ENCODE peak calls at places on chromosome X, in ten cellular contexts. Q, J, O, V, T, X, S, H, F and B are unnamed samples.

GRCh38 chrX:110863883-110864282 is 68.3 kb upstream of the CHRDL1 start:
- DNase-seq in Q (no peak), S (no peak), T (no peak), F (no peak), X (no peak), V (no peak), H (no peak), O (no peak), J (no peak), B (no peak)

GRCh38 chrX:14509325-14510057 is 19.8 kb upstream of the GLRA2 start:
- DNase-seq in Q (no peak), V (no peak), S (no peak), J (no peak), H (no peak), O (no peak), F (no peak), X (no peak), T (no peak), B (no peak)

GRCh38 chrX:56764975-56765791 is 36.1 kb downstream of the NBDY start:
- DNase-seq in X (peak), S (no peak), H (no peak), J (no peak), F (no peak), O (no peak), V (no peak), T (peak), Q (no peak), B (peak)

GRCh38 chrX:112734250-112734649 is 54.5 kb upstream of the LHFPL1 start:
- DNase-seq in T (no peak), V (no peak), F (no peak), J (no peak), O (no peak), Q (no peak), S (no peak), H (no peak), X (no peak), B (no peak)

GRCh38 chrX:101370888-101371504 is 15.0 kb downstream of the BTK start:
- DNase-seq in T (no peak), Q (no peak), H (no peak), X (no peak), F (no peak), J (no peak), V (no peak), O (no peak), S (no peak), B (no peak)

GRCh38 chrX:43703211-43703791 is 47.2 kb downstream of the MAOA start:
- DNase-seq in X (no peak), S (no peak), F (no peak), O (peak), J (no peak), T (no peak), Q (no peak), V (no peak), H (peak), B (no peak)

GRCh38 chrX:37627602-37628001 is 56.1 kb downstream of the LANCL3 start:
- DNase-seq in F (no peak), X (no peak), T (no peak), S (no peak), V (no peak), O (peak), J (no peak), Q (peak), H (peak), B (no peak)

GRCh38 chrX:2664497-2664896 is 26.6 kb upstream of the CD99 start:
- DNase-seq in T (no peak), S (peak), H (no peak), X (no peak), J (no peak), O (no peak), F (no peak), V (peak), Q (no peak), B (no peak)

GRCh38 chrX:49767231-49767630 is 61.9 kb upstream of the PAGE4 start:
- DNase-seq in Q (no peak), T (no peak), S (no peak), V (no peak), X (no peak), J (no peak), H (no peak), O (no peak), F (no peak), B (no peak)

GRCh38 chrX:115679460-115679859 is 118.5 kb downstream of the PLS3 start:
- DNase-seq in H (peak), Q (no peak), T (no peak), F (peak), V (no peak), X (no peak), S (no peak), O (peak), J (no peak), B (peak)

GRCh38 chrX:137545711-137546651 is 19.9 kb upstream of the ZIC3 start:
- DNase-seq in H (no peak), S (no peak), X (no peak), F (no peak), Q (no peak), V (no peak), O (no peak), J (no peak), T (no peak), B (peak)

GRCh38 chrX:44996282-44996681 is 123.3 kb downstream of the KDM6A start:
- DNase-seq in F (no peak), V (no peak), Q (no peak), H (no peak), X (no peak), S (no peak), T (no peak), O (no peak), J (no peak), B (no peak)

GRCh38 chrX:20159811-20160385 is 18.3 kb upstream of the EIF1AX start:
- DNase-seq in T (no peak), J (no peak), V (no peak), Q (no peak), H (no peak), X (no peak), S (no peak), F (peak), O (peak), B (no peak)

GRCh38 chrX:118770133-118770760 is 42.8 kb downstream of the IL13RA1 start:
- DNase-seq in S (no peak), J (no peak), T (no peak), F (no peak), V (no peak), X (no peak), O (no peak), Q (no peak), H (no peak), B (no peak)

GRCh38 chrX:19556202-19556601 is 40.9 kb upstream of the MAP3K15 start:
- DNase-seq in S (no peak), F (no peak), V (no peak), T (no peak), J (no peak), H (no peak), O (no peak), X (no peak), Q (no peak), B (no peak)

GRCh38 chrX:25156323-25156722 is 140.6 kb upstream of the ARX start:
- DNase-seq in S (no peak), T (no peak), J (no peak), F (no peak), Q (no peak), X (no peak), O (no peak), V (no peak), H (peak), B (no peak)

GRCh38 chrX:129249563-129249962 is 273.7 kb downstream of the SMARCA1 start:
- DNase-seq in F (no peak), J (no peak), X (no peak), H (no peak), S (no peak), Q (no peak), O (no peak), V (no peak), T (no peak), B (no peak)

GRCh38 chrX:67524428-67524827 is 19.4 kb upstream of the AR start:
- DNase-seq in T (no peak), X (no peak), V (no peak), H (no peak), S (no peak), F (no peak), O (no peak), J (no peak), Q (no peak), B (no peak)

GRCh38 chrX:27599928-27600327 is 9.8 kb downstream of the DCAF8L2 start:
- DNase-seq in O (peak), T (no peak), F (no peak), J (no peak), S (no peak), Q (no peak), H (peak), V (no peak), X (no peak), B (no peak)

GRCh38 chrX:1181131-1181530 is 31.3 kb downstream of the CRLF2 start:
- DNase-seq in J (no peak), V (no peak), Q (no peak), S (no peak), T (peak), F (no peak), H (no peak), O (no peak), X (no peak), B (no peak)

GRCh38 chrX:55056820-55057690 is 17.8 kb upstream of the PAGE2B start:
- DNase-seq in Q (no peak), O (peak), H (peak), T (no peak), S (no peak), J (no peak), V (no peak), X (no peak), F (no peak), B (no peak)

GRCh38 chrX:71217298-71217697 is 5.7 kb upstream of the GJB1 start:
- DNase-seq in Q (peak), S (no peak), O (no peak), F (no peak), H (no peak), J (no peak), X (no peak), V (no peak), T (no peak), B (no peak)

GRCh38 chrX:37746268-37746931 is 33.5 kb upstream of the CYBB start:
- DNase-seq in T (no peak), F (no peak), Q (no peak), S (no peak), J (no peak), O (peak), V (no peak), H (peak), X (no peak), B (no peak)

GRCh38 chrX:150536455-150537116 is 31.8 kb upstream of the MTM1 start:
- DNase-seq in O (no peak), F (no peak), V (no peak), J (no peak), H (no peak), S (no peak), X (no peak), Q (no peak), T (no peak), B (peak)

GRCh38 chrX:1925053-1925481 is 310.2 kb downstream of the ASMT start:
- DNase-seq in H (no peak), O (no peak), V (no peak), X (no peak), S (no peak), Q (no peak), F (no peak), J (no peak), T (no peak), B (peak)

GRCh38 chrX:36334508-36335015 is 415.0 kb downstream of the CFAP47 start:
- DNase-seq in H (peak), Q (no peak), X (no peak), V (no peak), O (no peak), J (no peak), T (no peak), F (no peak), S (no peak), B (no peak)

GRCh38 chrX:10949541-10949940 is 161.6 kb upstream of the HCCS start:
- DNase-seq in Q (no peak), H (no peak), X (no peak), T (no peak), V (no peak), O (no peak), F (no peak), S (no peak), J (no peak), B (no peak)

GRCh38 chrX:31333181-31333831 is 261.5 kb upstream of the FTHL17 start:
- DNase-seq in S (no peak), F (no peak), J (no peak), Q (no peak), V (no peak), X (no peak), T (no peak), O (peak), H (peak), B (no peak)

GRCh38 chrX:3468031-3468430 is 121.6 kb upstream of the MXRA5 start:
- DNase-seq in Q (no peak), F (no peak), V (no peak), T (no peak), J (no peak), X (no peak), O (no peak), H (no peak), S (no peak), B (no peak)

GRCh38 chrX:112067601-112068000 is 15.0 kb downstream of the TRPC5 start:
- DNase-seq in X (no peak), T (no peak), S (no peak), V (no peak), Q (no peak), H (no peak), J (no peak), O (no peak), F (no peak), B (no peak)

GRCh38 chrX:106728337-106728736 is 1.8 kb downstream of the RNF128 start:
- DNase-seq in X (no peak), V (no peak), S (no peak), Q (no peak), T (no peak), H (no peak), F (no peak), O (no peak), J (no peak), B (no peak)
- H3K4me3 ChIP-seq in X (peak), V (no peak), S (no peak), Q (peak), T (no peak), H (no peak), F (no peak), O (no peak), J (no peak), B (no peak)

GRCh38 chrX:16300831-16301230 is 133.6 kb downstream of the MAGEB17 start:
- DNase-seq in J (no peak), S (no peak), X (no peak), T (no peak), H (no peak), F (no peak), Q (no peak), V (no peak), O (no peak), B (no peak)

GRCh38 chrX:16307950-16308349 is 140.7 kb downstream of the MAGEB17 start:
- DNase-seq in J (no peak), S (no peak), V (no peak), T (no peak), Q (no peak), H (no peak), O (no peak), F (no peak), X (no peak), B (no peak)

GRCh38 chrX:16310326-16310725 is 143.0 kb downstream of the MAGEB17 start:
- DNase-seq in H (no peak), O (no peak), T (no peak), V (no peak), X (no peak), J (no peak), F (no peak), Q (no peak), S (no peak), B (no peak)

DNA sequence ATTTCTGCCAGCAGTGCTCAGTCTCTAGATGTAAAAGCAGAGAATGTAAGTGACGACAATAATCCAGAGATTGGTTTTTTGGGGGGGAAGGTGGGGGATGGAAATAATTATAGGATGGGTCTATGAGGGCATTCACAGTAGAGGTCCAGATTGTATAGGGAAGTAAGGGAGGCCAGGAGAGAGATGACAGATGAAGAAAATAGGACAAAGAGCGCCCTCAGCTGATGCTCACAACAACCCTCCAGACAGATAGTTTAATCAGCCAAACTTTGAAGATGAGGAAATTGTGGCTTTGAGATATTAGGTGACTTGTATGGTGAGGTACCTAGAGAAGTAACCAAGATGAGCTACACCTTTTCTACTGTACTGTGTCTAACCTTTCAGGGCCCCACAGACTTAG is 137.9 kb downstream of the MAGEB17 start:
- DNase-seq in S (no peak), F (no peak), V (no peak), Q (no peak), X (no peak), O (no peak), H (peak), J (no peak), T (no peak), B (no peak)
- H3K4me3 ChIP-seq in S (no peak), F (no peak), V (no peak), Q (no peak), X (no peak), O (no peak), H (no peak), J (no peak), T (no peak), B (no peak)

GRCh38 chrX:145687707-145688106 is 129.9 kb upstream of the SLITRK2 start:
- DNase-seq in T (no peak), X (no peak), V (no peak), O (no peak), S (no peak), H (no peak), Q (no peak), J (no peak), F (no peak), B (no peak)
- H3K4me3 ChIP-seq in T (no peak), X (no peak), V (no peak), O (no peak), S (no peak), H (no peak), Q (no peak), J (no peak), F (no peak), B (no peak)

GRCh38 chrX:153925739-153926593 is at the start of gene ARHGAP4:
- DNase-seq in V (no peak), O (no peak), X (peak), T (peak), J (no peak), F (no peak), S (no peak), H (no peak), Q (peak), B (peak)

GRCh38 chrX:153922286-153922573 is 3.8 kb downstream of the ARHGAP4 start:
- DNase-seq in O (no peak), V (no peak), T (no peak), X (no peak), S (no peak), Q (no peak), J (no peak), F (no peak), H (no peak), B (no peak)

GRCh38 chrX:153922932-153923857 is 2.9 kb downstream of the ARHGAP4 start:
- DNase-seq in V (peak), H (peak), Q (peak), X (peak), T (no peak), J (no peak), S (peak), O (peak), F (peak), B (peak)

GRCh38 chrX:153925387-153925738 is 701 bp downstream of the ARHGAP4 start:
- DNase-seq in T (no peak), X (no peak), J (no peak), Q (no peak), H (no peak), V (no peak), O (no peak), F (no peak), S (no peak), B (no peak)

GRCh38 chrX:153924149-153924861 is 1.8 kb downstream of the ARHGAP4 start:
- DNase-seq in F (no peak), S (no peak), Q (peak), H (peak), V (no peak), X (no peak), O (peak), J (no peak), T (no peak), B (no peak)
- H3K4me3 ChIP-seq in F (no peak), S (no peak), Q (no peak), H (no peak), V (peak), X (peak), O (no peak), J (no peak), T (peak), B (no peak)

GRCh38 chrX:40155617-40156471 is 58.1 kb upstream of the BCOR start:
- DNase-seq in F (peak), H (no peak), T (no peak), V (no peak), J (no peak), Q (peak), X (no peak), O (no peak), S (peak), B (peak)

GRCh38 chrX:40157228-40158035 is 59.7 kb upstream of the BCOR start:
- DNase-seq in H (no peak), V (no peak), F (no peak), T (no peak), O (no peak), S (no peak), X (no peak), Q (peak), J (no peak), B (peak)

GRCh38 chrX:40156472-40157227 is 58.9 kb upstream of the BCOR start:
- DNase-seq in X (no peak), V (no peak), Q (peak), T (no peak), J (no peak), H (no peak), S (peak), F (no peak), O (no peak), B (peak)

GRCh38 chrX:40154853-40155616 is 57.3 kb upstream of the BCOR start:
- DNase-seq in S (peak), V (peak), O (no peak), J (no peak), T (no peak), Q (peak), X (peak), F (peak), H (peak), B (peak)

GRCh38 chrX:40158036-40158706 is 60.4 kb upstream of the BCOR start:
- DNase-seq in X (peak), F (no peak), V (no peak), J (no peak), H (peak), T (peak), S (peak), O (no peak), Q (peak), B (peak)
- H3K4me3 ChIP-seq in X (peak), F (no peak), V (peak), J (peak), H (peak), T (peak), S (peak), O (peak), Q (peak), B (peak)

GRCh38 chrX:132127748-132128147 is at the start of gene FRMD7:
- DNase-seq in O (no peak), V (no peak), T (no peak), F (peak), H (no peak), S (no peak), Q (no peak), J (no peak), X (no peak), B (peak)
- H3K4me3 ChIP-seq in O (no peak), V (no peak), T (no peak), F (no peak), H (no peak), S (no peak), Q (no peak), J (no peak), X (no peak), B (no peak)

GRCh38 chrX:21375795-21376069 is 1.5 kb downstream of the CNKSR2 start:
- DNase-seq in Q (no peak), J (no peak), T (no peak), X (no peak), V (no peak), F (peak), H (no peak), O (no peak), S (no peak), B (peak)

GRCh38 chrX:21374163-21374993 is at the start of gene CNKSR2:
- DNase-seq in V (peak), O (peak), T (peak), J (no peak), F (peak), Q (peak), X (peak), S (peak), H (peak), B (peak)

GRCh38 chrX:21374994-21375794 is 976 bp downstream of the CNKSR2 start:
- DNase-seq in J (no peak), F (peak), S (no peak), V (no peak), T (no peak), Q (no peak), O (no peak), X (no peak), H (no peak), B (peak)

GRCh38 chrX:21373001-21373400 is 1.2 kb upstream of the CNKSR2 start:
- DNase-seq in J (no peak), T (no peak), Q (no peak), O (no peak), X (no peak), F (no peak), V (no peak), H (no peak), S (no peak), B (no peak)

DNA sequence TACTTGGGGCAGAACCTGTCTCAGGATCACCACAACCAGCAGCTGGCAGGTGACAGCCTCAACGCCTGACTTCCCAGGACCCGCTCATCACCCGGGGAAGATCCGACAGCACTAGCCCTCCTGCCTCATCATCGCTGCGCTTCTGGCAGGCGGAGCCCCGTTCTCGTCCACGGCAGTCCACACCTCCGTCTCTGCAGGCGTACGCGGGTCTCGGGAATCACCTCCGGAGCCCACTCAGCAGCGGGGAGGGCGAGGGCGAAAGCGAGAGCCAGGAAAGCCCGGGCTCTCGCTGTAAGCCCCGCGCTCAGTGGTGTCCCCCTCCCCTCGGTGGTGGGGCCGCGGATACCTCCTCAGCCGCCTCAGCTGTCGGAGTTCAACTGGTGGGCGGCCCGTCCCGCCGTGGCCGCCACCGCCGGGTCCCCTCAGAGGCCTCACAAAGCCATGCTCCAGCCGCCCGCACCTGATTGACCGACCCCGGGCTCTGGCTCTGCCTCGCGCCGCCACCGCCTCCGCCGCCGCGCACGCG is 518 bp upstream of the CNKSR2 start:
- DNase-seq in F (no peak), O (no peak), X (peak), S (no peak), V (peak), Q (peak), H (no peak), T (no peak), J (no peak), B (peak)
- H3K4me3 ChIP-seq in F (peak), O (peak), X (peak), S (peak), V (peak), Q (peak), H (peak), T (peak), J (peak), B (peak)